ENCODE peak calls at places on chromosome 10, in five cellular contexts. N is stomach, H is uterus, R is esophagus squamous epithelium, Q is A549. U is an unnamed sample.

GRCh38 chr10:85967594-85967993 is 399.0 kb downstream of the GRID1 start:
- DNase-seq in N (no peak), H (no peak), R (no peak), Q (no peak), U (no peak)

GRCh38 chr10:84118395-84119006 is 20.8 kb upstream of the GHITM start:
- DNase-seq in N (no peak), H (no peak), R (no peak), Q (no peak), U (no peak)

GRCh38 chr10:97381626-97382025 is 19.5 kb downstream of the RRP12 start:
- DNase-seq in N (no peak), H (no peak), R (no peak), Q (no peak), U (no peak)

GRCh38 chr10:75492151-75492550 is 60.7 kb downstream of the LRMDA start:
- DNase-seq in N (no peak), H (no peak), R (no peak), Q (no peak), U (no peak)

GRCh38 chr10:117412469-117413005 is 37.3 kb upstream of the PDZD8 start:
- DNase-seq in N (no peak), H (no peak), R (no peak), Q (no peak), U (no peak)

GRCh38 chr10:114879541-114880158 is 58.1 kb downstream of the FHIP2A start:
- DNase-seq in N (no peak), H (no peak), R (no peak), Q (peak; percentile 46), U (peak; percentile 42)

GRCh38 chr10:122515022-122515424 is 45.5 kb upstream of the DMBT1 start:
- DNase-seq in N (no peak), H (no peak), R (no peak), Q (no peak), U (no peak)

GRCh38 chr10:122308487-122309141 is 37.5 kb downstream of the BTBD16 start:
- DNase-seq in N (no peak), H (no peak), R (no peak), Q (no peak), U (no peak)

GRCh38 chr10:84267503-84268126 is 22.8 kb downstream of the RGR start:
- DNase-seq in N (peak; percentile 48), H (no peak), R (no peak), Q (peak; percentile 26), U (no peak)

GRCh38 chr10:5594271-5595036 is 69.7 kb downstream of the CALML3 start:
- DNase-seq in N (no peak), H (no peak), R (no peak), Q (no peak), U (peak; percentile 25)

GRCh38 chr10:75234683-75235374 is 928 bp downstream of the COMTD1 start:
- DNase-seq in N (peak; percentile 72), H (no peak), R (no peak), Q (no peak), U (no peak)

GRCh38 chr10:3192856-3193635 is 20.5 kb upstream of the PITRM1 start:
- DNase-seq in N (peak; percentile 66), H (peak; percentile 65), R (no peak), Q (peak; percentile 64), U (no peak)

GRCh38 chr10:92790449-92790848 is 57.9 kb upstream of the EXOC6 start:
- DNase-seq in N (no peak), H (no peak), R (no peak), Q (no peak), U (no peak)

GRCh38 chr10:85635650-85636049 is 730.9 kb downstream of the GRID1 start:
- DNase-seq in N (no peak), H (no peak), R (no peak), Q (no peak), U (no peak)

GRCh38 chr10:119207367-119207668 is at the start of gene GRK5:
- DNase-seq in N (peak; percentile 96), H (peak; percentile 95), R (peak; percentile 79), Q (peak; percentile 96), U (peak; percentile 97)

GRCh38 chr10:70753841-70754621 is 31.1 kb downstream of the TBATA start:
- DNase-seq in N (no peak), H (no peak), R (no peak), Q (no peak), U (no peak)

GRCh38 chr10:101570764-101571572 is 17.1 kb downstream of the POLL start:
- DNase-seq in N (no peak), H (no peak), R (no peak), Q (no peak), U (no peak)

GRCh38 chr10:95430231-95430951 is 130.8 kb downstream of the SORBS1 start:
- DNase-seq in N (peak; percentile 65), H (peak; percentile 74), R (no peak), Q (peak; percentile 70), U (no peak)

GRCh38 chr10:128963246-128964099 is 503.6 kb upstream of the MGMT start:
- DNase-seq in N (no peak), H (no peak), R (no peak), Q (no peak), U (no peak)

GRCh38 chr10:103548581-103549348 is 55.3 kb downstream of the NEURL1 start:
- DNase-seq in N (peak; percentile 44), H (peak; percentile 11), R (no peak), Q (no peak), U (no peak)

GRCh38 chr10:66505003-66505707 is 420.7 kb upstream of the LRRTM3 start:
- DNase-seq in N (no peak), H (no peak), R (no peak), Q (no peak), U (no peak)

GRCh38 chr10:108957681-108958080 is 965.6 kb downstream of the XPNPEP1 start:
- DNase-seq in N (no peak), H (peak; percentile 14), R (no peak), Q (no peak), U (no peak)

GRCh38 chr10:27319752-27320561 is 79.4 kb upstream of the ACBD5 start:
- DNase-seq in N (peak; percentile 68), H (peak; percentile 30), R (peak; percentile 4), Q (peak; percentile 16), U (peak; percentile 71)

GRCh38 chr10:6458814-6459213 is 121.3 kb downstream of the PRKCQ start:
- DNase-seq in N (no peak), H (no peak), R (no peak), Q (no peak), U (no peak)

GRCh38 chr10:87552248-87552914 is 47.7 kb downstream of the MINPP1 start:
- DNase-seq in N (no peak), H (no peak), R (no peak), Q (no peak), U (no peak)

GRCh38 chr10:93139059-93139658 is 65.5 kb downstream of the CYP26A1 start:
- DNase-seq in N (no peak), H (no peak), R (no peak), Q (no peak), U (no peak)

GRCh38 chr10:103859161-103860141 is 4.1 kb upstream of the SH3PXD2A start:
- DNase-seq in N (peak; percentile 67), H (peak; percentile 73), R (no peak), Q (peak; percentile 69), U (peak; percentile 65)

GRCh38 chr10:50386992-50387735 is 135.8 kb upstream of the ASAH2 start:
- DNase-seq in N (no peak), H (no peak), R (no peak), Q (no peak), U (no peak)

GRCh38 chr10:42996588-42996987 is 80.3 kb upstream of the RET start:
- DNase-seq in N (no peak), H (no peak), R (no peak), Q (no peak), U (no peak)

GRCh38 chr10:102220612-102221011 is 5.5 kb upstream of the ELOVL3 start:
- DNase-seq in N (no peak), H (no peak), R (no peak), Q (no peak), U (no peak)

GRCh38 chr10:107004362-107004761 is 160.1 kb downstream of the SORCS1 start:
- DNase-seq in N (no peak), H (no peak), R (no peak), Q (no peak), U (no peak)

GRCh38 chr10:101301111-101301731 is 52.7 kb upstream of the BTRC start:
- DNase-seq in N (peak; percentile 52), H (no peak), R (no peak), Q (peak; percentile 60), U (peak; percentile 67)

GRCh38 chr10:73744690-73744994 is 470 bp downstream of the SEC24C start:
- DNase-seq in N (peak; percentile 58), H (no peak), R (no peak), Q (peak; percentile 65), U (no peak)

GRCh38 chr10:124039432-124040086 is 53.8 kb downstream of the CHST15 start:
- DNase-seq in N (no peak), H (no peak), R (no peak), Q (no peak), U (no peak)

GRCh38 chr10:31697271-31698168 is 231.1 kb downstream of the ARHGAP12 start:
- DNase-seq in N (peak; percentile 53), H (peak; percentile 89), R (peak; percentile 25), Q (no peak), U (peak; percentile 71)
- TF ChIP-seq POLR2A in N (no peak), H (peak; percentile 13), R (no peak), Q (no peak), U (no peak)

GRCh38 chr10:15719062-15719898 is 442 bp downstream of the ITGA8 start:
- DNase-seq in N (no peak), H (no peak), R (no peak), Q (no peak), U (peak; percentile 19)
- H3K4me3 ChIP-seq in N (peak overlapping the region; percentile 56), H (peak overlapping the region; percentile 36), R (peak overlapping the region; percentile 38), Q (peak overlapping the region; percentile 24), U (peak overlapping the region; percentile 25)

GRCh38 chr10:78038791-78039547 is 5.3 kb downstream of the RPS24 start:
- DNase-seq in N (no peak), H (no peak), R (no peak), Q (no peak), U (no peak)
- TF ChIP-seq POLR2A in N (no peak), H (no peak), R (no peak), Q (no peak), U (no peak)

DNA sequence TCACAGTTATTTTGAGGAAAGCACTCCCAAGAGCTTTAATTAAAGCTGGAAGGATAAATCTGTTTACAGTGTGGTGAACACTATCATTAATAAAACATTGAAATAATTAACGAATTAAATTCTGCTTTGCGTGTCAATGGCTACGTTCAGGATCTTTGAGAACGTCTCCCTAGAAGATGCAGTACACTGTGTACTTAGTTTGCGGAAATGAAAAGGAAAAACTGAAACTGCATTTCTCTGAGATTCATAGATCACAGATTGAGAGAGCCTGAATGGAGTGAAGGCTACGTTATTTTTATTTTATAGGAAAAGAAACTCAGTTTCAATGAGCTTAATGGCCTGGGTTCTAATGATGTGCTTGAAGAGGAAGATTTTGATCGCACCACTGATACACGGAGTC is 85.3 kb downstream of the NRP1 start:
- DNase-seq in N (no peak), H (no peak), R (no peak), Q (no peak), U (no peak)
- H3K4me3 ChIP-seq in N (no peak overlapping the region), H (no peak overlapping the region), R (no peak overlapping the region), Q (no peak overlapping the region), U (no peak overlapping the region)

GRCh38 chr10:72682626-72683025 is 9.3 kb upstream of the MCU start:
- DNase-seq in N (no peak), H (no peak), R (no peak), Q (no peak), U (no peak)

GRCh38 chr10:72685264-72685921 is 6.5 kb upstream of the MCU start:
- DNase-seq in N (no peak), H (no peak), R (no peak), Q (no peak), U (no peak)

GRCh38 chr10:72679838-72680241 is 12.1 kb upstream of the MCU start:
- DNase-seq in N (no peak), H (no peak), R (no peak), Q (no peak), U (no peak)
- TF ChIP-seq POLR2A in N (no peak), H (no peak), R (no peak), Q (no peak), U (no peak)

U was measured in right lobe of liver.